ENCODE peak calls at places on chromosomes 11 and 22, in eight cellular contexts. W is IMR-90, H is coronary artery, P is AG04449, O is foreskin fibroblast, D is thyroid gland, I is stomach, J is GM10248. F is an unnamed sample.

GRCh38 chr11:34161812-34162506 is 56.5 kb downstream of the NAT10 start:
- DNase-seq in J (no peak), D (no peak), H (no peak), I (no peak), W (peak), O (no peak), P (no peak), F (no peak)

GRCh38 chr11:69391192-69392103 is 90.0 kb upstream of the LINC01488 start:
- DNase-seq in I (no peak), H (no peak), D (peak), W (no peak), P (no peak), J (no peak), O (no peak), F (no peak)

GRCh38 chr22:46058591-46059519 is 81.9 kb upstream of the WNT7B start:
- DNase-seq in O (no peak), D (no peak), I (peak), H (peak), J (no peak), W (no peak), P (no peak), F (no peak)

GRCh38 chr11:109791337-109791736 is 301.9 kb upstream of the ZC3H12C start:
- DNase-seq in J (no peak), H (no peak), P (no peak), O (no peak), I (no peak), D (no peak), W (no peak), F (no peak)

GRCh38 chr11:124884340-124884739 is 13.3 kb downstream of the ROBO4 start:
- DNase-seq in J (no peak), P (no peak), H (peak), O (no peak), I (no peak), W (no peak), D (no peak), F (no peak)

GRCh38 chr11:36509694-36510566 is at the start of gene TRAF6:
- DNase-seq in J (peak), W (peak), H (peak), D (peak), O (peak), P (no peak), I (peak), F (peak)

GRCh38 chr11:3747704-3748103 is 49.6 kb downstream of the NUP98 start:
- DNase-seq in O (peak), I (no peak), P (peak), W (peak), J (no peak), H (no peak), D (no peak), F (no peak)

GRCh38 chr22:17606472-17606871 is 22.1 kb downstream of the ATP6V1E1 start:
- DNase-seq in H (no peak), D (no peak), I (no peak), O (peak), J (no peak), W (peak), P (peak), F (no peak)

GRCh38 chr11:26483101-26483500 is 89.0 kb downstream of the MUC15 start:
- DNase-seq in W (no peak), P (no peak), J (no peak), I (no peak), D (no peak), O (peak), H (no peak), F (no peak)

DNA sequence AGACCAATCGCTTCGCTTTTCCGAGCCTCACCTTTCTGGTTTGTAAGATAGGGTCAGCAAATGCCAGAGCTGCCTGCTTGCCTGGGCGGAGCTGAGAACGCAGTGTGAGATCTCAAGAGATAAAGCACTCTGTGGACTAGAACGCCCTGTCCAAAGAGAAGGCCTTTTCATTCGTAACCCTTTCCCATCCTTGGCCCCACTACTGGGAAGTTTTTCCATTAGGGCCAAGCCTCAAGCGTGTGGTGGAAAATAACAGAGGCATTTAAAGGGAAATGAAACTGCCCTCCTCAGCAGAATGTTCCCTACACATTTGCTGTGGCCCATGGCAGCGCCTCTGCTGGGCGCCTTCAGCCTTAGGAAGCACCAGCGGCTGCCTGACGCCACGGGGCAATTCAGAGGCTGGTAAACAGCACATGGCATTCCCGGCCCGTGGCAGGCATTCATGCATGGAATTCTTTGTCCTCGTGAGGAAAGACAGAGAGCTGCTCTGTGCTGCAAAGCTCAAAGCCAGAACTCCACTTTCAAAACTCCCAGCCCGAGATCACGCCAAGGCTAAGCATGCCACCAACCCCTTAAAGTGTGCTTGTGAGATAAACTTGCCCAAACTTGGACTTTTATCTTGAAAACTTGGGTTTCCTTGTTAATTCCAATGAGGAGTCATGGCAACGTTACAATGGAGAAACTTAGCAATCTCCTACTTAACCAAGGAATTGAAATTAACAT is 38.1 kb downstream of the AHNAK start:
- DNase-seq in H (peak), J (peak), D (peak), O (peak), W (peak), P (peak), I (peak), F (peak)
- TF ChIP-seq CTCF in H (peak), J (peak), D (peak), O (peak), W (peak), P (peak), I (peak), F (peak)

GRCh38 chr22:43841742-43842141 is 20.6 kb downstream of the SULT4A1 start:
- DNase-seq in D (no peak), J (no peak), P (no peak), H (no peak), I (no peak), O (no peak), W (no peak), F (no peak)
- TF ChIP-seq CTCF in D (no peak), J (no peak), P (no peak), H (no peak), I (no peak), O (no peak), W (no peak), F (no peak)

GRCh38 chr11:5390210-5390609 is 6.6 kb downstream of the OR51M1 start:
- DNase-seq in H (no peak), P (no peak), W (no peak), D (no peak), O (no peak), I (no peak), J (no peak), F (no peak)
- TF ChIP-seq CTCF in H (no peak), P (no peak), W (no peak), D (no peak), O (no peak), I (no peak), J (no peak), F (no peak)

GRCh38 chr11:61482513-61482912 is 26.0 kb upstream of the LRRC10B start:
- DNase-seq in D (no peak), W (no peak), I (no peak), P (no peak), J (peak), O (no peak), H (no peak), F (no peak)
- TF ChIP-seq CTCF in D (no peak), W (peak), I (peak), P (peak), J (peak), O (peak), H (no peak), F (peak)